ENCODE peak calls at places on chromosomes 11 and 22, in nine cellular contexts. L is H1, H is body of pancreas, B is tibial nerve, O is heart left ventricle, I is uterus, K is right lobe of liver, Q is stomach, U is sigmoid colon. R is an unnamed sample. For H3K36me3, the result is how much of the 10 kb centered on the place peaks cover.

GRCh38 chr11:76637491-76638266 is 32.9 kb downstream of the LRRC32 start:
- DNase-seq in L (no peak), H (no peak), B (no peak), O (peak), I (peak), K (peak), Q (no peak), U (peak), R (peak)

GRCh38 chr11:103714246-103714645 is 322.2 kb upstream of the DDI1 start:
- DNase-seq in L (no peak), H (no peak), B (no peak), O (no peak), I (no peak), K (no peak), Q (no peak), U (no peak), R (no peak)

GRCh38 chr11:122440783-122441701 is 214.5 kb upstream of the UBASH3B start:
- DNase-seq in L (peak), H (peak), B (peak), O (peak), I (peak), K (peak), Q (no peak), U (peak), R (peak)

GRCh38 chr11:124762624-124763155 is 600 bp upstream of the ESAM start:
- DNase-seq in L (no peak), H (no peak), B (no peak), O (no peak), I (no peak), K (no peak), Q (no peak), U (no peak), R (no peak)

GRCh38 chr22:30969532-30970355 is 679 bp downstream of the TUG1 start:
- DNase-seq in L (no peak), H (no peak), B (no peak), O (peak), I (peak), K (peak), Q (peak), U (peak), R (peak)

GRCh38 chr22:20636075-20636812 is 128.8 kb downstream of the MED15 start:
- DNase-seq in L (no peak), H (no peak), B (no peak), O (no peak), I (no peak), K (no peak), Q (no peak), U (peak), R (no peak)

GRCh38 chr22:37708580-37709444 is 12.0 kb downstream of the TRIOBP start:
- DNase-seq in L (no peak), H (no peak), B (no peak), O (no peak), I (no peak), K (peak), Q (no peak), U (no peak), R (no peak)

GRCh38 chr11:123386746-123387510 is 43.1 kb upstream of the GRAMD1B start:
- DNase-seq in L (no peak), H (no peak), B (no peak), O (no peak), I (no peak), K (no peak), Q (no peak), U (no peak), R (no peak)

GRCh38 chr11:131629925-131630324 is 259.5 kb downstream of the NTM start:
- DNase-seq in L (no peak), H (no peak), B (no peak), O (no peak), I (no peak), K (no peak), Q (no peak), U (no peak), R (no peak)
- H3K36me3 ChIP-seq in L (under half), H (under half), B (under half), O (under half), I (under half), K (under half), Q (under half), U (under half), R (under half)

GRCh38 chr11:102147031-102147430 is 36.8 kb downstream of the YAP1 start:
- DNase-seq in L (no peak), H (no peak), B (no peak), O (no peak), I (no peak), K (no peak), Q (no peak), U (no peak), R (no peak)
- TF ChIP-seq CTCF in L (no peak), H (no peak), B (no peak), O (no peak), I (no peak), K (no peak), Q (no peak), U (no peak), R (no peak)

DNA sequence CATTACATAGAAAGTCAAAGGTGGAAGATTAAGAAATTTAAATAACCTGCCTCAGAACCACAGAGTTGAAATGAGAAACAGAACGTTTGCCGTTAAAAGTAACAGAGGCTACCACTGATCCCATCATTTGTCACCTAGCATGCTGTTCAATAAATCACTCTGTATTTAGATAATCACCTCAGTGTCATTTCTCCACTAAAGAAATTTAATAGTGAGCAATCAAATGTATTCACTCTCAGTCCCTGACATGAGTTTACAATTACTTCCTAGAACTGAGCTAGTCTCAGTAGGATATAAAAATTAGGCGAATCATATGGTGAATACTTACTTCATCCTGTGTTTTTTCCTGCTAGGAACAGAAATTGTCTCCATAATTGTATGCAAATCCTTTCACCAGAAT is 169.6 kb downstream of the MSANTD4 start:
- DNase-seq in L (no peak), H (no peak), B (no peak), O (no peak), I (no peak), K (no peak), Q (no peak), U (no peak), R (no peak)
- TF ChIP-seq POLR2A in L (no peak), H (no peak), B (no peak), O (no peak), I (no peak), K (no peak), Q (no peak), U (no peak), R (no peak)

GRCh38 chr22:21963286-21963685 is 10.6 kb upstream of the PPM1F start:
- DNase-seq in L (no peak), H (no peak), B (no peak), O (no peak), I (no peak), K (no peak), Q (no peak), U (no peak), R (no peak)

GRCh38 chr22:21961127-21961867 is 8.6 kb upstream of the PPM1F start:
- DNase-seq in L (no peak), H (no peak), B (no peak), O (no peak), I (no peak), K (no peak), Q (no peak), U (no peak), R (no peak)

GRCh38 chr22:21960200-21961126 is 7.8 kb upstream of the PPM1F start:
- DNase-seq in L (no peak), H (no peak), B (no peak), O (no peak), I (no peak), K (no peak), Q (no peak), U (no peak), R (peak)

GRCh38 chr22:21962655-21962949 is 10.0 kb upstream of the PPM1F start:
- DNase-seq in L (no peak), H (no peak), B (no peak), O (no peak), I (no peak), K (no peak), Q (no peak), U (no peak), R (no peak)

GRCh38 chr22:21961886-21962654 is 9.4 kb upstream of the PPM1F start:
- DNase-seq in L (no peak), H (no peak), B (no peak), O (no peak), I (no peak), K (no peak), Q (peak), U (no peak), R (peak)
- H3K36me3 ChIP-seq in L (half or more), H (under half), B (under half), O (half or more), I (under half), K (under half), Q (half or more), U (half or more), R (half or more)

GRCh38 chr11:74842967-74843366 is 94.3 kb downstream of the RNF169 start:
- DNase-seq in L (peak), H (no peak), B (no peak), O (no peak), I (no peak), K (no peak), Q (no peak), U (no peak), R (no peak)
- TF ChIP-seq CTCF in L (peak), H (no peak), B (no peak), O (no peak), I (no peak), K (no peak), Q (no peak), U (no peak), R (no peak)

GRCh38 chr11:65575568-65576231 is at the start of gene EHBP1L1:
- DNase-seq in L (no peak), H (peak), B (peak), O (peak), I (peak), K (peak), Q (peak), U (peak), R (peak)

GRCh38 chr11:65578134-65578533 is 2.3 kb downstream of the EHBP1L1 start:
- DNase-seq in L (no peak), H (no peak), B (no peak), O (no peak), I (no peak), K (no peak), Q (no peak), U (peak), R (no peak)

GRCh38 chr11:65576232-65576866 is 496 bp downstream of the EHBP1L1 start:
- DNase-seq in L (no peak), H (peak), B (no peak), O (peak), I (peak), K (no peak), Q (no peak), U (peak), R (peak)

GRCh38 chr11:65577756-65578109 is 1.9 kb downstream of the EHBP1L1 start:
- DNase-seq in L (no peak), H (no peak), B (no peak), O (no peak), I (no peak), K (no peak), Q (no peak), U (peak), R (no peak)

DNA sequence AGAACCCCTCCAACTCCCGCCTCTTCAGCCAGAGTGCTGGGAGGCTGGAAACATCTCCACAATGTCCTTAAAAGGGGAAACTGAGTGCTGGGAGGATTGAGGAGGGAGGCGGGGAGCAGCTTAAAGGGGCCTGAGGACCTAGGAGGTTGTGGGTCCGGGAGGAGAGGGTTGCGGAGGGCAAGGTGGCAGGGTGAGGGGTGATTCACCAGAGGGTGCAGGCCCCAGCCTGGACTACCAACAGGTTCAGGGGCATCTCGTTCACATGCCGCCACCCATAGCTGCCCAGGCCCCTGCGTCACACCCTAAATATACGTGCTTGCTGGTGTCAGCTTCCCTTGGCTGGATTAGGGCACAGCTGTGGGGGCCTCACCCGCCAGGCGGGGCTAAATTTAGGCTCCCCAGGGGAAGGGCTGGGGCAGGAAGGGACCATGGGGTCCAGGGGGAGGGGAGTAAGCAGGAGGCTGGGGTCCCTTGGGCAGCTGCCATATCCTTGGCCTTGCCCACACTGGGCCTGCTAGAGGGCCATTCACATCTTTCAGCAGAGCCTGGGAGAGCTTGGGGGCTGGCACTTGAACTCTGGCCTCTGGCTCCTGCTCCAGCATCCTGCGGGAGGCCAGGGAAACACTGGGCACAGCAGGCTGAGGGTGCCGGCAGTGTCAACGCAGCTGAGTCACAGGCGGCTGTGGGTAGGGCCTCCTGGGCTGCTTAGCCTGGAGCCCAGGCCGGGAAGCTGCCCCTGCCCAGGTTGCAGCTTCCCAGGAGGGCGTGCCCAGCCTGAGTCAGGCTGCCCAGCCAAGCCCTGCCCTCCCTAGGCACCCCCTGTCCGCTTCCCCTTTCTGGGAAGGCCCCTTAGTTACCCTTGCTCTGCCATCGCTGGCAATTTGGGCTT is 1.3 kb downstream of the EHBP1L1 start:
- DNase-seq in L (no peak), H (no peak), B (no peak), O (peak), I (peak), K (peak), Q (peak), U (peak), R (peak)
- TF ChIP-seq POLR2A in L (no peak), H (no peak), B (no peak), O (peak), I (peak), K (peak), Q (no peak), U (peak), R (no peak)

DNA sequence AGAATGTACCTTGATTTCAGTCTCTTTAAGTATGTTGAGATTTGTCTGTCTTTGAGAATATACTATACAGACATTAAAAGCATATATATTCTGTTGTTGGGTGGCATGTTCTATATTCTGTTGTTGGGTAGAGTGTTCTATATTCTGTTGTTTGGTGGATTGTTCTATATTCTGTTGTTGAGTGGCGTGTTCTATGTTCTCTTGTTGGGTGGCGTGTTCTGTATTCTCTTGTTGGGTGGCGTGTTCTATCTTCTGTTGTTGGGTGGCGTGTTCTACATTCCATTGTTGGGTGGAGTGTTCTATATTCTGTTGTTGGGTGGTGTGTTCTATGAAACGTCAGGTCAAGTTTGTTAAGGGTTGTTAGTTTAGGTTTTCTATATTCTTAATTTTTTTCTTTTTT is 27.1 kb upstream of the CTTN start:
- DNase-seq in L (no peak), H (no peak), B (no peak), O (no peak), I (no peak), K (no peak), Q (no peak), U (no peak), R (no peak)
- H3K36me3 ChIP-seq in L (under half), H (under half), B (under half), O (half or more), I (under half), K (under half), Q (half or more), U (under half), R (under half)